ENCODE peak calls at places on chromosomes 16 and 17, in six cellular contexts. L, A, J, T, I and M are unnamed samples.

GRCh38 chr16:13957197-13958078 is 37.5 kb downstream of the ERCC4 start:
- DNase-seq in L (peak), A (peak), J (peak), T (no peak), I (peak), M (peak)

GRCh38 chr17:18920911-18921441 is 31.0 kb upstream of the SLC5A10 start:
- DNase-seq in L (no peak), A (no peak), J (peak), T (no peak), I (no peak), M (no peak)

GRCh38 chr17:64004218-64004770 is 6.1 kb downstream of the PRR29 start:
- DNase-seq in L (no peak), A (no peak), J (no peak), T (no peak), I (no peak), M (peak)

GRCh38 chr16:50273888-50274770 is 7.8 kb downstream of the ADCY7 start:
- DNase-seq in L (peak), A (no peak), J (peak), T (no peak), I (peak), M (no peak)

GRCh38 chr16:87016636-87017035 is 300.6 kb downstream of the C16orf95 start:
- DNase-seq in L (no peak), A (no peak), J (no peak), T (no peak), I (no peak), M (no peak)

GRCh38 chr16:3783516-3783915 is 66.2 kb upstream of the TRAP1 start:
- DNase-seq in L (no peak), A (no peak), J (no peak), T (no peak), I (peak), M (no peak)

GRCh38 chr17:59026176-59026939 is 80.3 kb downstream of the TRIM37 start:
- DNase-seq in L (no peak), A (no peak), J (no peak), T (no peak), I (no peak), M (no peak)

GRCh38 chr17:57366558-57367351 is 110.4 kb downstream of the MSI2 start:
- DNase-seq in L (no peak), A (no peak), J (no peak), T (no peak), I (no peak), M (peak)

GRCh38 chr16:55478827-55479559 is at the start of gene MMP2:
- DNase-seq in L (peak), A (no peak), J (no peak), T (no peak), I (peak), M (no peak)

GRCh38 chr17:15261063-15261817 is 3.9 kb downstream of the PMP22 start:
- DNase-seq in L (peak), A (no peak), J (peak), T (no peak), I (peak), M (peak)

GRCh38 chr16:67542464-67542863 is 13.8 kb downstream of the RIPOR1 start:
- DNase-seq in L (peak), A (no peak), J (peak), T (peak), I (no peak), M (peak)

GRCh38 chr17:77098884-77099545 is 41.8 kb upstream of the SEC14L1 start:
- DNase-seq in L (no peak), A (peak), J (no peak), T (no peak), I (no peak), M (no peak)

GRCh38 chr17:49621420-49621819 is 45.7 kb downstream of the NXPH3 start:
- DNase-seq in L (no peak), A (no peak), J (no peak), T (no peak), I (no peak), M (no peak)

GRCh38 chr16:24009955-24010354 is 174.2 kb downstream of the PRKCB start:
- DNase-seq in L (no peak), A (no peak), J (no peak), T (no peak), I (no peak), M (no peak)

GRCh38 chr16:24511801-24512200 is 27.6 kb upstream of the RBBP6 start:
- DNase-seq in L (no peak), A (no peak), J (no peak), T (no peak), I (no peak), M (no peak)

GRCh38 chr17:61335845-61336655 is 63.6 kb upstream of the TBX2 start:
- DNase-seq in L (no peak), A (no peak), J (no peak), T (no peak), I (no peak), M (no peak)

GRCh38 chr17:13921841-13922776 is 147.2 kb upstream of the COX10 start:
- DNase-seq in L (no peak), A (no peak), J (no peak), T (no peak), I (no peak), M (no peak)

GRCh38 chr17:49452173-49452572 is 37.5 kb upstream of the PHB1 start:
- DNase-seq in L (no peak), A (no peak), J (no peak), T (no peak), I (no peak), M (no peak)

GRCh38 chr16:50166511-50167500 is 13.7 kb downstream of the TENT4B start:
- DNase-seq in L (no peak), A (no peak), J (peak), T (no peak), I (no peak), M (no peak)

GRCh38 chr16:54843424-54843750 is 87.3 kb upstream of the IRX5 start:
- DNase-seq in L (no peak), A (no peak), J (no peak), T (no peak), I (no peak), M (no peak)

GRCh38 chr17:61388561-61389356 is 10.9 kb upstream of the TBX2 start:
- DNase-seq in L (no peak), A (no peak), J (no peak), T (no peak), I (no peak), M (no peak)

GRCh38 chr17:79388556-79389295 is 222.1 kb downstream of the RBFOX3 start:
- DNase-seq in L (peak), A (no peak), J (peak), T (no peak), I (peak), M (peak)

GRCh38 chr16:10103096-10103495 is 79.1 kb downstream of the GRIN2A start:
- DNase-seq in L (no peak), A (no peak), J (no peak), T (no peak), I (no peak), M (no peak)